ENCODE peak calls at places on chromosomes 13 and 19, in six cellular contexts. One of them, this sample, is unnamed.

GRCh38 chr13:111881700-111882099 is 185.2 kb upstream of the SOX1 start:
- DNase-seq in stimulated activated CD8-positive, alpha-beta memory T cell treated with anti-CD3 and anti-CD28 coated beads, Interleukin-12 subunit alpha, Interleukin-12 subunit beta, amount 100 ng/mL, for 4 hours: no peak
- DNase-seq in ELF-1: no peak
- DNase-seq in tibial artery: no peak
- DNase-seq in NCI-H1417: no peak
- DNase-seq in HFF-Myc: no peak
- DNase-seq in this sample: no peak

GRCh38 chr19:16069813-16070365 is 6.4 kb upstream of the TPM4 start:
- DNase-seq in NCI-H1417: no peak
- DNase-seq in HFF-Myc: no peak
- DNase-seq in ELF-1: no peak
- DNase-seq in tibial artery: peak
- DNase-seq in stimulated activated CD8-positive, alpha-beta memory T cell treated with anti-CD3 and anti-CD28 coated beads, Interleukin-12 subunit alpha, Interleukin-12 subunit beta, amount 100 ng/mL, for 4 hours: no peak
- DNase-seq in this sample: no peak

GRCh38 chr19:11684987-11685675 is 53.6 kb downstream of the ZNF823 start:
- DNase-seq in tibial artery: no peak
- DNase-seq in stimulated activated CD8-positive, alpha-beta memory T cell treated with anti-CD3 and anti-CD28 coated beads, Interleukin-12 subunit alpha, Interleukin-12 subunit beta, amount 100 ng/mL, for 4 hours: no peak
- DNase-seq in HFF-Myc: no peak
- DNase-seq in ELF-1: no peak
- DNase-seq in NCI-H1417: no peak
- DNase-seq in this sample: no peak

GRCh38 chr19:57068326-57068725 is 51.5 kb upstream of the USP29 start:
- DNase-seq in HFF-Myc: no peak
- DNase-seq in stimulated activated CD8-positive, alpha-beta memory T cell treated with anti-CD3 and anti-CD28 coated beads, Interleukin-12 subunit alpha, Interleukin-12 subunit beta, amount 100 ng/mL, for 4 hours: no peak
- DNase-seq in tibial artery: no peak
- DNase-seq in ELF-1: no peak
- DNase-seq in NCI-H1417: no peak
- DNase-seq in this sample: no peak

GRCh38 chr13:30125422-30126073 is 181.8 kb downstream of the KATNAL1 start:
- DNase-seq in NCI-H1417: peak
- DNase-seq in tibial artery: no peak
- DNase-seq in stimulated activated CD8-positive, alpha-beta memory T cell treated with anti-CD3 and anti-CD28 coated beads, Interleukin-12 subunit alpha, Interleukin-12 subunit beta, amount 100 ng/mL, for 4 hours: no peak
- DNase-seq in ELF-1: no peak
- DNase-seq in HFF-Myc: peak
- DNase-seq in this sample: no peak

GRCh38 chr19:22735911-22736645 is 47.9 kb downstream of the ZNF99 start:
- DNase-seq in ELF-1: no peak
- DNase-seq in HFF-Myc: no peak
- DNase-seq in NCI-H1417: no peak
- DNase-seq in tibial artery: no peak
- DNase-seq in stimulated activated CD8-positive, alpha-beta memory T cell treated with anti-CD3 and anti-CD28 coated beads, Interleukin-12 subunit alpha, Interleukin-12 subunit beta, amount 100 ng/mL, for 4 hours: no peak
- DNase-seq in this sample: no peak

GRCh38 chr19:5205388-5205787 is 135.2 kb downstream of the PTPRS start:
- DNase-seq in tibial artery: no peak
- DNase-seq in HFF-Myc: no peak
- DNase-seq in stimulated activated CD8-positive, alpha-beta memory T cell treated with anti-CD3 and anti-CD28 coated beads, Interleukin-12 subunit alpha, Interleukin-12 subunit beta, amount 100 ng/mL, for 4 hours: no peak
- DNase-seq in ELF-1: no peak
- DNase-seq in NCI-H1417: no peak
- DNase-seq in this sample: no peak

GRCh38 chr13:27643334-27644158 is 21.9 kb downstream of the POLR1D start:
- DNase-seq in stimulated activated CD8-positive, alpha-beta memory T cell treated with anti-CD3 and anti-CD28 coated beads, Interleukin-12 subunit alpha, Interleukin-12 subunit beta, amount 100 ng/mL, for 4 hours: no peak
- DNase-seq in HFF-Myc: no peak
- DNase-seq in tibial artery: no peak
- DNase-seq in NCI-H1417: no peak
- DNase-seq in ELF-1: no peak
- DNase-seq in this sample: no peak

GRCh38 chr13:77330009-77330471 is 3.1 kb upstream of the MYCBP2 start:
- DNase-seq in NCI-H1417: no peak
- DNase-seq in tibial artery: no peak
- DNase-seq in HFF-Myc: no peak
- DNase-seq in ELF-1: no peak
- DNase-seq in stimulated activated CD8-positive, alpha-beta memory T cell treated with anti-CD3 and anti-CD28 coated beads, Interleukin-12 subunit alpha, Interleukin-12 subunit beta, amount 100 ng/mL, for 4 hours: no peak
- DNase-seq in this sample: peak

GRCh38 chr19:18743281-18743825 is 47.8 kb downstream of the COMP start:
- DNase-seq in ELF-1: peak
- DNase-seq in stimulated activated CD8-positive, alpha-beta memory T cell treated with anti-CD3 and anti-CD28 coated beads, Interleukin-12 subunit alpha, Interleukin-12 subunit beta, amount 100 ng/mL, for 4 hours: no peak
- DNase-seq in NCI-H1417: no peak
- DNase-seq in HFF-Myc: no peak
- DNase-seq in tibial artery: no peak
- DNase-seq in this sample: no peak

GRCh38 chr19:4830768-4831265 is 695 bp downstream of the TICAM1 start:
- DNase-seq in NCI-H1417: no peak
- DNase-seq in tibial artery: no peak
- DNase-seq in ELF-1: no peak
- DNase-seq in stimulated activated CD8-positive, alpha-beta memory T cell treated with anti-CD3 and anti-CD28 coated beads, Interleukin-12 subunit alpha, Interleukin-12 subunit beta, amount 100 ng/mL, for 4 hours: no peak
- DNase-seq in HFF-Myc: no peak
- DNase-seq in this sample: no peak

GRCh38 chr13:113856716-113857065 is 7.2 kb downstream of the GAS6 start:
- DNase-seq in stimulated activated CD8-positive, alpha-beta memory T cell treated with anti-CD3 and anti-CD28 coated beads, Interleukin-12 subunit alpha, Interleukin-12 subunit beta, amount 100 ng/mL, for 4 hours: no peak
- DNase-seq in HFF-Myc: no peak
- DNase-seq in NCI-H1417: no peak
- DNase-seq in ELF-1: peak
- DNase-seq in tibial artery: peak
- DNase-seq in this sample: no peak

GRCh38 chr19:31132753-31133110 is 216.5 kb downstream of the TSHZ3 start:
- DNase-seq in tibial artery: no peak
- DNase-seq in NCI-H1417: no peak
- DNase-seq in ELF-1: no peak
- DNase-seq in stimulated activated CD8-positive, alpha-beta memory T cell treated with anti-CD3 and anti-CD28 coated beads, Interleukin-12 subunit alpha, Interleukin-12 subunit beta, amount 100 ng/mL, for 4 hours: no peak
- DNase-seq in HFF-Myc: no peak
- DNase-seq in this sample: no peak

GRCh38 chr13:100333141-100333540 is 244.2 kb downstream of the PCCA start:
- DNase-seq in HFF-Myc: peak
- DNase-seq in NCI-H1417: no peak
- DNase-seq in stimulated activated CD8-positive, alpha-beta memory T cell treated with anti-CD3 and anti-CD28 coated beads, Interleukin-12 subunit alpha, Interleukin-12 subunit beta, amount 100 ng/mL, for 4 hours: no peak
- DNase-seq in tibial artery: no peak
- DNase-seq in ELF-1: no peak
- DNase-seq in this sample: no peak

GRCh38 chr19:15154002-15154612 is 46.7 kb downstream of the NOTCH3 start:
- DNase-seq in HFF-Myc: no peak
- DNase-seq in NCI-H1417: peak
- DNase-seq in ELF-1: peak
- DNase-seq in stimulated activated CD8-positive, alpha-beta memory T cell treated with anti-CD3 and anti-CD28 coated beads, Interleukin-12 subunit alpha, Interleukin-12 subunit beta, amount 100 ng/mL, for 4 hours: no peak
- DNase-seq in tibial artery: peak
- DNase-seq in this sample: no peak

GRCh38 chr19:18291590-18292459 is 10.4 kb upstream of the JUND start:
- DNase-seq in NCI-H1417: peak
- DNase-seq in HFF-Myc: no peak
- DNase-seq in tibial artery: peak
- DNase-seq in ELF-1: peak
- DNase-seq in stimulated activated CD8-positive, alpha-beta memory T cell treated with anti-CD3 and anti-CD28 coated beads, Interleukin-12 subunit alpha, Interleukin-12 subunit beta, amount 100 ng/mL, for 4 hours: peak
- DNase-seq in this sample: peak

GRCh38 chr19:45496349-45496953 is 396 bp downstream of the RTN2 start:
- DNase-seq in tibial artery: no peak
- DNase-seq in stimulated activated CD8-positive, alpha-beta memory T cell treated with anti-CD3 and anti-CD28 coated beads, Interleukin-12 subunit alpha, Interleukin-12 subunit beta, amount 100 ng/mL, for 4 hours: no peak
- DNase-seq in ELF-1: peak
- DNase-seq in NCI-H1417: peak
- DNase-seq in HFF-Myc: no peak
- DNase-seq in this sample: no peak

GRCh38 chr13:78978381-78978998 is 319.5 kb upstream of the OBI1 start:
- DNase-seq in HFF-Myc: peak
- DNase-seq in ELF-1: no peak
- DNase-seq in stimulated activated CD8-positive, alpha-beta memory T cell treated with anti-CD3 and anti-CD28 coated beads, Interleukin-12 subunit alpha, Interleukin-12 subunit beta, amount 100 ng/mL, for 4 hours: no peak
- DNase-seq in NCI-H1417: peak
- DNase-seq in tibial artery: no peak
- DNase-seq in this sample: no peak

GRCh38 chr13:52686381-52686780 is 33.7 kb downstream of the SUGT1 start:
- DNase-seq in HFF-Myc: no peak
- DNase-seq in ELF-1: no peak
- DNase-seq in tibial artery: no peak
- DNase-seq in stimulated activated CD8-positive, alpha-beta memory T cell treated with anti-CD3 and anti-CD28 coated beads, Interleukin-12 subunit alpha, Interleukin-12 subunit beta, amount 100 ng/mL, for 4 hours: no peak
- DNase-seq in NCI-H1417: no peak
- DNase-seq in this sample: no peak

GRCh38 chr19:5364674-5365073 is 24.1 kb upstream of the PTPRS start:
- DNase-seq in tibial artery: no peak
- DNase-seq in stimulated activated CD8-positive, alpha-beta memory T cell treated with anti-CD3 and anti-CD28 coated beads, Interleukin-12 subunit alpha, Interleukin-12 subunit beta, amount 100 ng/mL, for 4 hours: no peak
- DNase-seq in HFF-Myc: no peak
- DNase-seq in ELF-1: peak
- DNase-seq in NCI-H1417: peak
- DNase-seq in this sample: peak

GRCh38 chr13:38372818-38373217 is 23.2 kb downstream of the UFM1 start:
- DNase-seq in stimulated activated CD8-positive, alpha-beta memory T cell treated with anti-CD3 and anti-CD28 coated beads, Interleukin-12 subunit alpha, Interleukin-12 subunit beta, amount 100 ng/mL, for 4 hours: no peak
- DNase-seq in HFF-Myc: no peak
- DNase-seq in tibial artery: no peak
- DNase-seq in NCI-H1417: no peak
- DNase-seq in ELF-1: no peak
- DNase-seq in this sample: no peak

This sample was measured in NCI-H2227 treated with DMSO at 0.1 percent for 48 hours.